ENCODE peak calls at places on chromosomes 5 and 9, in five cellular contexts. D is dorsolateral prefrontal cortex, C is neural progenitor cell, T is GM13977, L is RWPE2. S is an unnamed sample.

GRCh38 chr5:159975462-159976019 is 33.4 kb upstream of the TTC1 start:
- DNase-seq in D (no peak), C (no peak), T (no peak), L (no peak), S (peak; percentile 43)

GRCh38 chr9:133701981-133702797 is 36.0 kb downstream of the SARDH start:
- DNase-seq in D (no peak), C (no peak), T (no peak), L (no peak), S (peak; percentile 48)

GRCh38 chr5:6674421-6674820 is 38.8 kb upstream of the TENT4A start:
- DNase-seq in D (no peak), C (no peak), T (no peak), L (no peak), S (no peak)

GRCh38 chr5:6829150-6829784 is 116.0 kb downstream of the TENT4A start:
- DNase-seq in D (no peak), C (no peak), T (peak; percentile 38), L (no peak), S (no peak)

GRCh38 chr5:125058185-125058826 is 311.9 kb upstream of the ZNF608 start:
- DNase-seq in D (no peak), C (peak; percentile 20), T (no peak), L (no peak), S (no peak)

GRCh38 chr5:135476615-135477493 is 24.7 kb upstream of the TIFAB start:
- DNase-seq in D (no peak), C (no peak), T (no peak), L (peak; percentile 26), S (no peak)

GRCh38 chr5:126368239-126368812 is 54.9 kb upstream of the GRAMD2B start:
- DNase-seq in D (no peak), C (peak; percentile 73), T (no peak), L (peak; percentile 92), S (peak; percentile 35)

GRCh38 chr5:139593716-139594319 is 32.7 kb downstream of the UBE2D2 start:
- DNase-seq in D (no peak), C (no peak), T (no peak), L (no peak), S (no peak)

GRCh38 chr9:114830546-114830945 is 24.7 kb upstream of the TNFSF15 start:
- DNase-seq in D (no peak), C (no peak), T (no peak), L (no peak), S (no peak)

GRCh38 chr9:27445057-27445990 is 78.8 kb upstream of the IFNK start:
- DNase-seq in D (no peak), C (peak; percentile 52), T (no peak), L (no peak), S (no peak)

GRCh38 chr9:70491798-70492736 is 77.6 kb upstream of the KLF9 start:
- DNase-seq in D (no peak), C (no peak), T (no peak), L (no peak), S (no peak)

DNA sequence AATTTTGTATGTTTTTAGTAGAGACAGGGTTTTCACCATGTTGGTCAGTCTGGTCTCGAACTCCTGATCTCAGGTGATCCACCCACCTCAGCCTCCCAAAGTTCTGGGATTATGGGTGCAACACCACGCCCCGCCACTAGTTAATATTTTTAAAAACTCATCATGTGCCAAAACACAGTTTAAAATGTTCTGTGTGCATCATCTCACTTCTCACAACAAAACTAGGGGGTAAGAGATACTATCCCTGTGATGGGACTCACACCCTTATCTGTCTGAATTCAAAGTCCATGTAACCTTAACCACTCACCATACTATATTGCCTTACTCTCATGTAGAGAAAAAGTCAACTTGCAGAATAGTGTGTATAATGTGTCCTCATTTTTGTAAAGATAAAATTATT is 2.6 kb downstream of the PKD2L2 start:
- DNase-seq in D (no peak), C (no peak), T (no peak), L (no peak), S (no peak)
- TF ChIP-seq CTCF in D (no peak), C (peak; percentile 28), T (no peak), L (peak; percentile 12), S (peak; percentile 28)

GRCh38 chr5:133970325-133970671 is 1.9 kb upstream of the C5orf15 start:
- DNase-seq in D (no peak), C (no peak), T (no peak), L (no peak), S (no peak)
- TF ChIP-seq CTCF in D (no peak), C (no peak), T (no peak), L (no peak), S (no peak)

GRCh38 chr9:92342825-92343488 is 17.2 kb downstream of the CENPP start:
- DNase-seq in D (no peak), C (no peak), T (no peak), L (no peak), S (no peak)
- TF ChIP-seq CTCF in D (peak; percentile 16), C (no peak), T (no peak), L (peak; percentile 44), S (no peak)

DNA sequence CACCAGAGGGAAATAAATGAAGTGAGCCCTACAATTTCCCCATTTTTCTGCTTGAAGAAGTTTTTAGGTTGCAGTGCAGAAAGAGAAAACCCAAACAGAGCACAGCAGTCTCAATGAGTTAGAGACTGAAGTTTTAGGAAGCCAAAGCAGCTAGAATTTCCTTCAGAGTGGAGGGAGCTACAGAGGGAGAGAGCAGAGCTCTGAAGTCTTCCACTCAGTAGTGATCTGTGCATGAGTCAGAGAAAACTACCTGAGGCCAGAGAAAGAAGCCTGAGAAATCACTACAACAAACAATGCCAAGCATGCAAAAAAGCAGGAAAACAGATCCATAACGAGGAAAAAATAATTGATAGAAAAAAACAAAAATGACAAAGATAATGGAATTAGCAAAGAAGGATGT is 17.9 kb upstream of the NDUFB6 start:
- DNase-seq in D (no peak), C (no peak), T (no peak), L (no peak), S (no peak)
- TF ChIP-seq CTCF in D (no peak), C (no peak), T (no peak), L (no peak), S (no peak)

DNA sequence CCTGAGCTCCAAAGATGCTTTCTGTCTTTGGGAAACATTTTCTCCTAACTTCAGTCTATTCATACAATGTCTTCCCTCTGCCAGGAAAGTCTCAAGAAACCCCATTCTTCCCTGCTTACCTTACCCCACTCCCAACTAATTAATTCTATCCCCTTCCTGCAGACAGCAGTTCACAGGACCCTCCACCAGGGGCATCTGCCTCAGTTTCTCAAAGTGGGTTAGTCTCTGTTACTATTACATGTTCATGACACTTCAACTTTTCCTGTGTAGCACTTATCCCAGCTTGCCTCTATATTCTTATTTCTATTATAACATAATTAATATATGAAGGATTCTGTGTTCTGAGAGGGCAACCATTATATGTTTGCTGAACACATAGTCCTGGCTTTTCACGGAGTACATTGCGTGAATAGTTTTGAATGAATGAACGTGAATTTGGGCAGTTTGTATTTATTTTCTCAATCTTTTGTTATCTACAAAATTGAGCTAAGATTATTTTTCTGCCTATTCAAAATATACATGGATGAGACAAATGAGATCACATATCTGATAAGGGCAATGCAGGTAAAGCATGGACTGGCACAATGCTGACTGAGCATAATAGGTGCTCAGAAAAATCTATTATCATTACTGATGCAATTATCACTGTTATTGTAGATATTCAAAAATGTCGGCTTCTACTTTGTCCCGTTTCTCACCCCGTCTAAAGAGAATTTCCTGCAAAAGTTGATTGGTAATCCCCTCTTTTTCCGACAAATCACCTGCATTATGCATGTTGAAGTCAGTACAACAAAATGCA is 341.1 kb downstream of the BRINP1 start:
- DNase-seq in D (no peak), C (no peak), T (no peak), L (no peak), S (no peak)
- TF ChIP-seq CTCF in D (no peak), C (peak; percentile 41), T (no peak), L (no peak), S (peak; percentile 19)

GRCh38 chr9:21470126-21470525 is 12.0 kb downstream of the IFNE start:
- DNase-seq in D (no peak), C (no peak), T (no peak), L (no peak), S (no peak)

GRCh38 chr9:21477466-21477865 is 4.6 kb downstream of the IFNE start:
- DNase-seq in D (no peak), C (no peak), T (no peak), L (no peak), S (no peak)

GRCh38 chr9:21479152-21479702 is 2.9 kb downstream of the IFNE start:
- DNase-seq in D (no peak), C (no peak), T (no peak), L (no peak), S (no peak)

DNA sequence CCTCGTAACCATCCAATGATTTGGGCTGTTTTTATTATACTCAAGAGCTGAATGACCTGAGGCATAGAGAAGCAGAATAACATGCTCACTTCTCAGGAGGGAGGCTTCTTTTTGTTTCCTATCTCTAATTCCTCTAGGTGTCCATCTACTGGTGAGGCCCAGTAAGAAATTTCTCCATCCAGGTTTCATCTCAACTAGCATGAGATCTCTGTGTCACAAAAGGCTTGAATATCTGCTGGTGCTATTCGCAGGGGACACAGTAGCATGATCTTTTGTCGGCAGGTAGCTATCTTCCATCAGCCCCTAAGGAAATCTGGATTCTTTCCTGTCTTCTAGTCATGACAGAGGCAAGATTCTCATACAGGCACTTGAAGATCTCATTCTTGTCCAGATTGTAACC is 8.9 kb downstream of the IFNE start:
- DNase-seq in D (no peak), C (no peak), T (no peak), L (no peak), S (no peak)
- TF ChIP-seq CTCF in D (no peak), C (no peak), T (no peak), L (peak; percentile 12), S (no peak)

DNA sequence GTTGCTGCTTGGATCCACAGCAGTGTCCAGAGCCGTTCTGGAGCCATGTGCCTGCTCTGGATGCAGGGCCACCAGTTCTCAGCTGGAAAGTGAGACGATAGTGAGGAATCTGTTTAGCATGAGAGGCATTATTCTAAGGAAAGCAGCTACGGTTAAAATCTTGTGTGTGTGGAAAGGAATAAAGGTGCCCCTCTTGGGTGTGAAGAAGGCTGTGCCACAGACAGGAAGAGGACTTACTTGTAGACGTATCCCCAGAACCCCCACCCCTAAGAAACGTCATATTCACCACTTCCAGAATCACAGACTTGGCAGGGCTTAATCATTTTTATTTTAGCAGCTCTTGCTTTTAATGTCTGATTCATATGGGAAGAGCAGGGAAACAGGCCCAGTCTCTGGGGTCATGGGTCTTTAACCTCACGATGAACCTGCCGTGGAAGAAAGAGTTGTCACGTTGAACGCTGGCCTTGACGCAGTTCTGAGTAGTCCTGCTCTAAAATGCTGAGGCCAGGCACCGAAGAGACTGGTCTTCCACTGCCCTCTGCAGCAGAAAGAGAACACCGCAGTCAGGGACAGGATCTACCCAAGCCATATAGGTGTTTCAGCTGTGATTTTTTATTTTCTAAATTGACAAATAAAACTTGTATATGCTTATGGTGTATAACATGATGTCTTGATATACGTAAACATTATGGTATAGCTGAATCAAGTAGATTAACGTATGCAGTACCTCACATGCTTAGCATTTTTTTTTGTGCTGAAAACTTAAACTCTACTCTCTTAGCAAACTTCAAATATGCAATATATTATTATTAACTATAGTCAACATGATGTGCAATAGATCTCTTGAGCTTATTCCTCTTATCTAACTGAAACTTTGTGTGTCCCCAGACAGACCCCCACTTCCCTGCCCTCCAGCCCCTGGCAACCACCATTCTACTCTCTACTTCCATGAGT is 38.8 kb downstream of the CARTPT start:
- DNase-seq in D (peak; percentile 57), C (peak; percentile 75), T (peak; percentile 50), L (no peak), S (peak; percentile 57)
- TF ChIP-seq CTCF in D (peak; percentile 62), C (peak; percentile 83), T (peak; percentile 84), L (peak; percentile 95), S (peak; percentile 73)

S was measured in nephron progenitor cell.